ENCODE peak calls at places on chromosomes 1 and 21, in four cellular contexts. Z is HepG2, M is GM12878, Q is H1. S is an unnamed sample.

GRCh38 chr1:8062861-8063260 is 36.8 kb upstream of the ERRFI1 start:
- DNase-seq in Z (no peak), M (no peak), Q (no peak), S (no peak)

GRCh38 chr1:10917513-10918454 is 94.7 kb upstream of the TARDBP start:
- DNase-seq in Z (no peak), M (no peak), Q (no peak), S (no peak)

GRCh38 chr1:23556661-23557470 is 2.4 kb downstream of the ID3 start:
- DNase-seq in Z (peak; percentile 75), M (no peak), Q (no peak), S (no peak)

GRCh38 chr1:111672338-111672737 is 52.7 kb downstream of the RAP1A start:
- DNase-seq in Z (no peak), M (no peak), Q (no peak), S (no peak)

GRCh38 chr1:89715677-89716076 is 82.8 kb downstream of the LRRC8C start:
- DNase-seq in Z (no peak), M (no peak), Q (no peak), S (no peak)

GRCh38 chr1:53629101-53629691 is 109.8 kb downstream of the GLIS1 start:
- DNase-seq in Z (no peak), M (no peak), Q (no peak), S (no peak)

GRCh38 chr21:37071561-37072238 is 1.2 kb downstream of the PIGP start:
- DNase-seq in Z (no peak), M (no peak), Q (no peak), S (no peak)

GRCh38 chr1:48227165-48228013 is 4.9 kb downstream of the SLC5A9 start:
- DNase-seq in Z (no peak), M (no peak), Q (no peak), S (no peak)

GRCh38 chr1:64934115-64934880 is 32.1 kb downstream of the JAK1 start:
- DNase-seq in Z (peak; percentile 61), M (no peak), Q (no peak), S (no peak)

GRCh38 chr1:187294421-187295201 is 465.9 kb downstream of the PLA2G4A start:
- DNase-seq in Z (no peak), M (no peak), Q (no peak), S (no peak)

GRCh38 chr1:170424346-170424745 is 107.6 kb upstream of the GORAB start:
- DNase-seq in Z (no peak), M (no peak), Q (no peak), S (peak; percentile 6)

GRCh38 chr1:65279092-65279448 is 30.3 kb upstream of the DNAJC6 start:
- DNase-seq in Z (no peak), M (no peak), Q (no peak), S (no peak)

GRCh38 chr1:243848165-243849088 is 1.6 kb downstream of the AKT3 start:
- DNase-seq in Z (no peak), M (no peak), Q (no peak), S (no peak)

GRCh38 chr1:85230305-85230977 is 29.0 kb downstream of the C1orf52 start:
- DNase-seq in Z (peak; percentile 21), M (no peak), Q (no peak), S (no peak)

GRCh38 chr1:248858096-248858890 is 592 bp downstream of the ZNF692 start:
- DNase-seq in Z (peak; percentile 63), M (no peak), Q (peak; percentile 39), S (no peak)

GRCh38 chr21:44334637-44335030 is 4.6 kb downstream of the CFAP410 start:
- DNase-seq in Z (no peak), M (no peak), Q (no peak), S (no peak)

GRCh38 chr1:81690881-81691453 is 109.8 kb upstream of the ADGRL2 start:
- DNase-seq in Z (no peak), M (no peak), Q (no peak), S (no peak)

GRCh38 chr1:24946861-24947658 is 17.0 kb upstream of the RUNX3 start:
- DNase-seq in Z (peak; percentile 68), M (peak; percentile 70), Q (no peak), S (no peak)

GRCh38 chr1:19863804-19864203 is 18.4 kb upstream of the OTUD3 start:
- DNase-seq in Z (no peak), M (no peak), Q (no peak), S (no peak)

GRCh38 chr1:46094454-46094853 is 38.0 kb downstream of the PIK3R3 start:
- DNase-seq in Z (no peak), M (no peak), Q (no peak), S (no peak)

GRCh38 chr1:8211620-8212442 is 106.1 kb upstream of the SLC45A1 start:
- DNase-seq in Z (peak; percentile 97), M (no peak), Q (no peak), S (no peak)

GRCh38 chr1:4062992-4063391 is 162.9 kb upstream of the C1orf174 start:
- DNase-seq in Z (no peak), M (no peak), Q (no peak), S (no peak)

GRCh38 chr1:25425098-25426085 is 4.8 kb upstream of the RHCE start:
- DNase-seq in Z (peak; percentile 19), M (no peak), Q (no peak), S (no peak)

GRCh38 chr1:240687820-240688219 is 75.9 kb upstream of the GREM2 start:
- DNase-seq in Z (no peak), M (no peak), Q (no peak), S (no peak)

GRCh38 chr1:76933847-76934657 is 66.8 kb downstream of the ST6GALNAC5 start:
- DNase-seq in Z (no peak), M (no peak), Q (no peak), S (no peak)

GRCh38 chr1:25559996-25560395 is 16.6 kb downstream of the LDLRAP1 start:
- DNase-seq in Z (no peak), M (no peak), Q (no peak), S (no peak)

GRCh38 chr1:19310720-19311502 is 1.0 kb downstream of the AKR7A2 start:
- DNase-seq in Z (peak; percentile 22), M (no peak), Q (no peak), S (no peak)

GRCh38 chr21:25280061-25280460 is 327.2 kb downstream of the MRPL39 start:
- DNase-seq in Z (no peak), M (no peak), Q (no peak), S (no peak)
- H3K4me1 ChIP-seq in Z (no peaks in the 10 kb centered on the region), M (no peaks in the 10 kb centered on the region), Q (no peaks in the 10 kb centered on the region), S (no peaks in the 10 kb centered on the region)

GRCh38 chr1:36922593-36923251 is 111.6 kb downstream of the GRIK3 start:
- DNase-seq in Z (no peak), M (no peak), Q (no peak), S (no peak)

GRCh38 chr1:36920801-36921405 is 113.4 kb downstream of the GRIK3 start:
- DNase-seq in Z (no peak), M (no peak), Q (no peak), S (no peak)

GRCh38 chr1:36925251-36925650 is 109.1 kb downstream of the GRIK3 start:
- DNase-seq in Z (no peak), M (no peak), Q (no peak), S (no peak)

GRCh38 chr1:36922071-36922470 is 112.2 kb downstream of the GRIK3 start:
- DNase-seq in Z (no peak), M (no peak), Q (no peak), S (no peak)

DNA sequence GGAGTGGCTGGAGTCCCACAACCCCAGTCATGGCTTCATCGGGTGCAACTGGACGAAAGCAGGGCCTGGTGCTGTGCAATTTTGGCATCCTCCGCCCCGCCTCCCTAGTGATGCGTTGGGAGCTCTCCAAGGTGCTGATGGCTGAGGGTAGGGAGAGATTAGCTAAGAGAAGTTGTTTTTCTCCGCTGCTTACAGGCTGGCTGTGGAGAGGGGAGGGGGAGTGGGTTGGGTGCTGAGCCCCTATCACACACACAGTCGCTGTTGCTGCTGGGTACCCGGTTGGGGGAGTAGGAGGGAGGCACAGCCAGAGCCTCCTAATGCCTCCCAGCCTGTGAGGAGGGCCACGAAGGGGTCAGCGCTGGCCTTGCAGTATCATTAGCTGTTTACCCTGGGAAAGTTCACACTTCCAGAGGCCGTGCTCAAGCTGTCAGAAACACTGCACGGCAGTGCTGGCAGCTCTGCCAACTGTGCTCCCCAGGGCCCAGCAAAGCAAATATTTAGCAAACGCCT is 110.0 kb downstream of the GRIK3 start:
- DNase-seq in Z (peak; percentile 18), M (no peak), Q (peak; percentile 31), S (peak; percentile 77)
- TF ChIP-seq SUZ12 in Z (no peak), M (no peak), Q (no peak), S (no peak)

GRCh38 chr1:28751315-28752056 is 14.7 kb downstream of the YTHDF2 start:
- DNase-seq in Z (no peak), M (no peak), Q (no peak), S (no peak)
- H3K4me1 ChIP-seq in Z (peaks cover 98% of the 10 kb centered on the region), M (peaks cover 4% of the 10 kb centered on the region), Q (peaks cover under 1% of the 10 kb centered on the region), S (no peaks in the 10 kb centered on the region)

GRCh38 chr21:42527127-42527488 is 13.5 kb downstream of the SLC37A1 start:
- DNase-seq in Z (no peak), M (no peak), Q (no peak), S (no peak)
- TF ChIP-seq SUZ12 in Z (no peak), M (no peak), Q (no peak), S (no peak)

GRCh38 chr21:38930838-38931237 is 125.1 kb downstream of the ETS2 start:
- DNase-seq in Z (no peak), M (no peak), Q (no peak), S (no peak)
- H3K4me1 ChIP-seq in Z (peaks cover 11% of the 10 kb centered on the region), M (no peaks in the 10 kb centered on the region), Q (no peaks in the 10 kb centered on the region), S (no peaks in the 10 kb centered on the region)

S was measured in NT2/D1.